ENCODE peak calls at places on chromosomes 13 and 19, in nine cellular contexts. L is stimulated activated CD4-positive, alpha-beta T cell treated with anti-CD3 and anti-CD28 coated beads, Interleukin-4, amount 100 ng/mL, for 24 hours; V is AG08395; H is H54; Y is NCI-H1417; D is WTC11; G is hepatic stellate cell; M is activated CD8-positive, alpha-beta memory T cell treated with anti-CD3 and anti-CD28 coated beads for 1 hour; J is C1 segment of cervical spinal cord. A is an unnamed sample.
A peak's percentile ranks its signal among the peaks of the same experiment; 100 is the strongest.

GRCh38 chr13:27442071-27442647 is 8.2 kb downstream of the MTIF3 start:
- DNase-seq in D (no peak), H (no peak), J (no peak), M (no peak), V (no peak), G (no peak), L (peak; percentile 29), Y (no peak), A (no peak)

GRCh38 chr13:68808456-68808855 is 1299.2 kb upstream of the ATXN8OS start:
- DNase-seq in D (no peak), H (no peak), G (no peak), J (no peak), Y (no peak), L (no peak), V (no peak), M (no peak), A (no peak)

GRCh38 chr13:19890030-19890429 is 26.6 kb upstream of the ZMYM5 start:
- DNase-seq in G (no peak), H (no peak), D (no peak), M (no peak), J (no peak), L (no peak), V (no peak), Y (no peak), A (no peak)

GRCh38 chr13:48853381-48854102 is 122.2 kb upstream of the FNDC3A start:
- DNase-seq in J (no peak), Y (no peak), M (no peak), H (no peak), V (no peak), D (no peak), G (peak; percentile 25), L (peak; percentile 56), A (no peak)

GRCh38 chr19:2337329-2337707 is 8.8 kb downstream of the SPPL2B start:
- DNase-seq in G (no peak), M (no peak), J (peak; percentile 27), Y (peak; percentile 26), H (no peak), L (no peak), V (no peak), D (peak; percentile 76), A (no peak)

GRCh38 chr13:72808917-72809500 is 27.1 kb downstream of the PIBF1 start:
- DNase-seq in V (peak; percentile 14), J (no peak), D (no peak), Y (no peak), G (peak; percentile 2), L (no peak), M (no peak), H (no peak), A (peak; percentile 39)

GRCh38 chr19:55485439-55486011 is 537 bp downstream of the NAT14 start:
- DNase-seq in D (no peak), Y (peak; percentile 35), G (no peak), V (no peak), L (no peak), J (no peak), M (no peak), H (no peak), A (no peak)

GRCh38 chr19:3372413-3372812 is 6.0 kb downstream of the NFIC start:
- DNase-seq in L (no peak), D (no peak), V (no peak), H (no peak), G (no peak), J (no peak), M (no peak), Y (no peak), A (no peak)